ENCODE peak calls at places on chromosomes 5 and 9, in six cellular contexts. One of them, this sample, is unnamed.

GRCh38 chr5:172147857-172148256 is 40.2 kb downstream of the STK10 start:
- DNase-seq in glutamatergic neuron: no peak
- DNase-seq in IMR-90: no peak
- DNase-seq in stimulated activated CD4-positive, alpha-beta T cell treated with anti-CD3 and anti-CD28 coated beads, TNF-alpha, amount 100 ng/mL, for 24 hours: no peak
- DNase-seq in EH: no peak
- DNase-seq in WTC11: no peak
- DNase-seq in this sample: no peak

GRCh38 chr5:153147891-153148623 is 342.4 kb upstream of the GRIA1 start:
- DNase-seq in glutamatergic neuron: peak; percentile 17
- DNase-seq in IMR-90: no peak
- DNase-seq in stimulated activated CD4-positive, alpha-beta T cell treated with anti-CD3 and anti-CD28 coated beads, TNF-alpha, amount 100 ng/mL, for 24 hours: no peak
- DNase-seq in EH: peak; percentile 49
- DNase-seq in WTC11: peak; percentile 17
- DNase-seq in this sample: peak; percentile 29

GRCh38 chr9:133641396-133641655 is 5.2 kb downstream of the DBH start:
- DNase-seq in glutamatergic neuron: no peak
- DNase-seq in IMR-90: no peak
- DNase-seq in stimulated activated CD4-positive, alpha-beta T cell treated with anti-CD3 and anti-CD28 coated beads, TNF-alpha, amount 100 ng/mL, for 24 hours: no peak
- DNase-seq in EH: no peak
- DNase-seq in WTC11: no peak
- DNase-seq in this sample: no peak

GRCh38 chr5:158174918-158175663 is 316.1 kb upstream of the CLINT1 start:
- DNase-seq in glutamatergic neuron: peak; percentile 85
- DNase-seq in IMR-90: peak; percentile 56
- DNase-seq in stimulated activated CD4-positive, alpha-beta T cell treated with anti-CD3 and anti-CD28 coated beads, TNF-alpha, amount 100 ng/mL, for 24 hours: peak; percentile 15
- DNase-seq in EH: peak; percentile 66
- DNase-seq in WTC11: peak; percentile 85
- DNase-seq in this sample: peak; percentile 86

GRCh38 chr9:38682713-38683112 is 37.2 kb downstream of the FAM240B start:
- DNase-seq in glutamatergic neuron: no peak
- DNase-seq in IMR-90: peak; percentile 84
- DNase-seq in stimulated activated CD4-positive, alpha-beta T cell treated with anti-CD3 and anti-CD28 coated beads, TNF-alpha, amount 100 ng/mL, for 24 hours: no peak
- DNase-seq in EH: peak; percentile 92
- DNase-seq in WTC11: no peak
- DNase-seq in this sample: no peak

GRCh38 chr5:164204338-164204946 is 699.0 kb downstream of the MAT2B start:
- DNase-seq in glutamatergic neuron: no peak
- DNase-seq in IMR-90: peak; percentile 75
- DNase-seq in stimulated activated CD4-positive, alpha-beta T cell treated with anti-CD3 and anti-CD28 coated beads, TNF-alpha, amount 100 ng/mL, for 24 hours: no peak
- DNase-seq in EH: no peak
- DNase-seq in WTC11: no peak
- DNase-seq in this sample: no peak

GRCh38 chr5:33233013-33233463 is 207.7 kb upstream of the TARS1 start:
- DNase-seq in glutamatergic neuron: no peak
- DNase-seq in IMR-90: no peak
- DNase-seq in stimulated activated CD4-positive, alpha-beta T cell treated with anti-CD3 and anti-CD28 coated beads, TNF-alpha, amount 100 ng/mL, for 24 hours: no peak
- DNase-seq in EH: peak; percentile 31
- DNase-seq in WTC11: no peak
- DNase-seq in this sample: no peak

GRCh38 chr5:141486091-141486490 is 1.3 kb downstream of the PCDHGC4 start:
- DNase-seq in glutamatergic neuron: no peak
- DNase-seq in IMR-90: no peak
- DNase-seq in stimulated activated CD4-positive, alpha-beta T cell treated with anti-CD3 and anti-CD28 coated beads, TNF-alpha, amount 100 ng/mL, for 24 hours: no peak
- DNase-seq in EH: no peak
- DNase-seq in WTC11: no peak
- DNase-seq in this sample: no peak

GRCh38 chr5:121910036-121910435 is 51.7 kb upstream of the SRFBP1 start:
- DNase-seq in glutamatergic neuron: no peak
- DNase-seq in IMR-90: no peak
- DNase-seq in stimulated activated CD4-positive, alpha-beta T cell treated with anti-CD3 and anti-CD28 coated beads, TNF-alpha, amount 100 ng/mL, for 24 hours: no peak
- DNase-seq in EH: no peak
- DNase-seq in WTC11: no peak
- DNase-seq in this sample: no peak

GRCh38 chr5:104635216-104635615 is 1072.6 kb upstream of the NUDT12 start:
- DNase-seq in glutamatergic neuron: no peak
- DNase-seq in IMR-90: peak; percentile 54
- DNase-seq in stimulated activated CD4-positive, alpha-beta T cell treated with anti-CD3 and anti-CD28 coated beads, TNF-alpha, amount 100 ng/mL, for 24 hours: no peak
- DNase-seq in EH: no peak
- DNase-seq in WTC11: no peak
- DNase-seq in this sample: no peak

GRCh38 chr5:89967806-89968444 is 441.6 kb downstream of the CETN3 start:
- DNase-seq in glutamatergic neuron: no peak
- DNase-seq in IMR-90: no peak
- DNase-seq in stimulated activated CD4-positive, alpha-beta T cell treated with anti-CD3 and anti-CD28 coated beads, TNF-alpha, amount 100 ng/mL, for 24 hours: no peak
- DNase-seq in EH: peak; percentile 14
- DNase-seq in WTC11: no peak
- DNase-seq in this sample: no peak

GRCh38 chr5:146173597-146173996 is 8.9 kb downstream of the LARS1 start:
- DNase-seq in glutamatergic neuron: no peak
- DNase-seq in IMR-90: no peak
- DNase-seq in stimulated activated CD4-positive, alpha-beta T cell treated with anti-CD3 and anti-CD28 coated beads, TNF-alpha, amount 100 ng/mL, for 24 hours: no peak
- DNase-seq in EH: no peak
- DNase-seq in WTC11: no peak
- DNase-seq in this sample: no peak

GRCh38 chr5:113115956-113116355 is 139.4 kb downstream of the DCP2 start:
- DNase-seq in glutamatergic neuron: no peak
- DNase-seq in IMR-90: no peak
- DNase-seq in stimulated activated CD4-positive, alpha-beta T cell treated with anti-CD3 and anti-CD28 coated beads, TNF-alpha, amount 100 ng/mL, for 24 hours: no peak
- DNase-seq in EH: no peak
- DNase-seq in WTC11: no peak
- DNase-seq in this sample: no peak

GRCh38 chr5:159444441-159445082 is 114.3 kb upstream of the IL12B start:
- DNase-seq in glutamatergic neuron: no peak
- DNase-seq in IMR-90: peak; percentile 69
- DNase-seq in stimulated activated CD4-positive, alpha-beta T cell treated with anti-CD3 and anti-CD28 coated beads, TNF-alpha, amount 100 ng/mL, for 24 hours: no peak
- DNase-seq in EH: peak; percentile 76
- DNase-seq in WTC11: no peak
- DNase-seq in this sample: no peak

GRCh38 chr5:131281868-131282234 is 18.0 kb downstream of the CDC42SE2 start:
- DNase-seq in glutamatergic neuron: no peak
- DNase-seq in IMR-90: no peak
- DNase-seq in stimulated activated CD4-positive, alpha-beta T cell treated with anti-CD3 and anti-CD28 coated beads, TNF-alpha, amount 100 ng/mL, for 24 hours: no peak
- DNase-seq in EH: no peak
- DNase-seq in WTC11: no peak
- DNase-seq in this sample: no peak

GRCh38 chr9:124032247-124032646 is 20.7 kb downstream of the LHX2 start:
- DNase-seq in glutamatergic neuron: peak; percentile 38
- DNase-seq in IMR-90: no peak
- DNase-seq in stimulated activated CD4-positive, alpha-beta T cell treated with anti-CD3 and anti-CD28 coated beads, TNF-alpha, amount 100 ng/mL, for 24 hours: no peak
- DNase-seq in EH: no peak
- DNase-seq in WTC11: peak; percentile 59
- DNase-seq in this sample: peak; percentile 64

GRCh38 chr9:38405841-38406240 is 13.3 kb downstream of the ALDH1B1 start:
- DNase-seq in glutamatergic neuron: no peak
- DNase-seq in IMR-90: peak; percentile 21
- DNase-seq in stimulated activated CD4-positive, alpha-beta T cell treated with anti-CD3 and anti-CD28 coated beads, TNF-alpha, amount 100 ng/mL, for 24 hours: no peak
- DNase-seq in EH: peak; percentile 42
- DNase-seq in WTC11: no peak
- DNase-seq in this sample: no peak